ENCODE peak calls at places on chromosome 9, in four cellular contexts. One of them, this sample, is unnamed.

GRCh38 chr9:133278161-133279131 is 3.4 kb upstream of the ABO start:
- DNase-seq in hepatocyte: no peak
- DNase-seq in astrocyte: no peak
- DNase-seq in AG08396: no peak
- DNase-seq in this sample: no peak

GRCh38 chr9:116646661-116647514 is 40.2 kb upstream of the TRIM32 start:
- DNase-seq in hepatocyte: peak
- DNase-seq in astrocyte: peak
- DNase-seq in AG08396: no peak
- DNase-seq in this sample: peak

GRCh38 chr9:133990366-133991210 is 1.5 kb downstream of the VAV2 start:
- DNase-seq in hepatocyte: peak
- DNase-seq in astrocyte: peak
- DNase-seq in AG08396: peak
- DNase-seq in this sample: peak

GRCh38 chr9:127455299-127455992 is 4.1 kb downstream of the LRSAM1 start:
- DNase-seq in hepatocyte: no peak
- DNase-seq in astrocyte: no peak
- DNase-seq in AG08396: no peak
- DNase-seq in this sample: peak

GRCh38 chr9:13750061-13750460 is 470.6 kb upstream of the MPDZ start:
- DNase-seq in hepatocyte: no peak
- DNase-seq in astrocyte: peak
- DNase-seq in AG08396: peak
- DNase-seq in this sample: peak

GRCh38 chr9:131382850-131383729 is 10.8 kb upstream of the PRRC2B start:
- DNase-seq in hepatocyte: peak
- DNase-seq in astrocyte: peak
- DNase-seq in AG08396: peak
- DNase-seq in this sample: peak

GRCh38 chr9:93667006-93667405 is 90.6 kb downstream of the PHF2 start:
- DNase-seq in hepatocyte: no peak
- DNase-seq in astrocyte: no peak
- DNase-seq in AG08396: no peak
- DNase-seq in this sample: no peak

GRCh38 chr9:137237759-137238726 is 3.0 kb upstream of the TUBB4B start:
- DNase-seq in hepatocyte: no peak
- DNase-seq in astrocyte: no peak
- DNase-seq in AG08396: no peak
- DNase-seq in this sample: no peak

This sample was measured in A172.